ENCODE peak calls at places on chromosomes 2 and 18, in ten cellular contexts. G is IMR-90, H is sigmoid colon, Y is K562, R is Peyer's patch, D is right lobe of liver, M is adrenal gland, W is prostate gland, N is tibial nerve, E is uterus. K is an unnamed sample. For H3K27me3, the result is how much of the 10 kb centered on the place peaks cover.

GRCh38 chr2:95323347-95324155 is 26.4 kb downstream of the KCNIP3 start:
- DNase-seq in H (no peak), W (no peak), M (no peak), R (no peak), E (no peak), Y (peak), G (no peak), N (no peak), D (no peak), K (no peak)

GRCh38 chr2:134231965-134232340 is 21.9 kb upstream of the MGAT5 start:
- DNase-seq in N (no peak), D (no peak), M (no peak), W (no peak), R (no peak), Y (no peak), H (no peak), E (no peak), G (peak), K (no peak)

GRCh38 chr2:53768233-53768542 is 584 bp downstream of the CHAC2 start:
- DNase-seq in D (no peak), H (no peak), R (no peak), M (no peak), Y (no peak), N (no peak), G (no peak), W (peak), E (no peak), K (no peak)

GRCh38 chr18:24063121-24063731 is 48.7 kb downstream of the TTC39C start:
- DNase-seq in N (no peak), H (no peak), Y (no peak), D (no peak), M (no peak), G (peak), R (no peak), W (no peak), E (no peak), K (no peak)

GRCh38 chr2:85853499-85854165 is 35.2 kb downstream of the ST3GAL5 start:
- DNase-seq in D (no peak), N (no peak), W (no peak), M (peak), E (no peak), H (no peak), G (no peak), R (no peak), Y (no peak), K (no peak)

GRCh38 chr2:109136542-109136941 is 7.5 kb downstream of the SH3RF3 start:
- DNase-seq in R (no peak), W (no peak), M (peak), H (no peak), D (no peak), Y (no peak), G (no peak), N (no peak), E (no peak), K (no peak)

GRCh38 chr18:35084494-35085449 is 43.6 kb downstream of the MAPRE2 start:
- DNase-seq in E (no peak), H (no peak), W (no peak), G (no peak), M (no peak), R (no peak), Y (no peak), D (no peak), N (no peak), K (no peak)

GRCh38 chr2:62586981-62587380 is 81.0 kb upstream of the TMEM17 start:
- DNase-seq in M (no peak), N (no peak), W (no peak), E (no peak), D (no peak), H (no peak), G (peak), Y (no peak), R (no peak), K (no peak)

GRCh38 chr18:5057348-5058012 is 139.6 kb downstream of the AKAIN1 start:
- DNase-seq in R (no peak), H (peak), N (peak), Y (peak), D (peak), M (peak), W (no peak), E (no peak), G (peak), K (no peak)

GRCh38 chr2:60551241-60552095 is 2.0 kb downstream of the BCL11A start:
- DNase-seq in E (no peak), G (no peak), Y (no peak), W (peak), R (peak), H (peak), D (peak), M (peak), N (no peak), K (peak)

GRCh38 chr2:189818249-189819038 is 34.2 kb downstream of the PMS1 start:
- DNase-seq in H (no peak), R (no peak), D (no peak), Y (no peak), W (no peak), E (no peak), N (no peak), G (no peak), M (no peak), K (no peak)

GRCh38 chr2:191690327-191690726 is 12.4 kb downstream of the NABP1 start:
- DNase-seq in G (no peak), R (no peak), N (no peak), D (no peak), W (no peak), E (no peak), Y (no peak), M (no peak), H (no peak), K (no peak)

GRCh38 chr2:15783489-15783888 is 156.9 kb upstream of the MYCN start:
- DNase-seq in N (no peak), R (no peak), W (no peak), M (no peak), H (no peak), G (no peak), E (no peak), D (no peak), Y (no peak), K (peak)

GRCh38 chr2:205858781-205859478 is 176.6 kb downstream of the NRP2 start:
- DNase-seq in M (no peak), W (no peak), R (peak), D (no peak), E (peak), H (peak), Y (no peak), G (peak), N (peak), K (no peak)

GRCh38 chr2:237616373-237617304 is 10.7 kb upstream of the LRRFIP1 start:
- DNase-seq in W (no peak), M (no peak), G (peak), Y (no peak), D (no peak), H (no peak), N (no peak), R (no peak), E (no peak), K (no peak)

GRCh38 chr18:3595282-3596273 is 145.6 kb downstream of the TGIF1 start:
- DNase-seq in N (no peak), Y (no peak), W (peak), G (peak), E (peak), R (no peak), D (no peak), H (peak), M (peak), K (no peak)

GRCh38 chr2:55165567-55165966 is 66.5 kb downstream of the CLHC1 start:
- DNase-seq in N (no peak), R (no peak), W (no peak), D (no peak), E (no peak), M (no peak), H (no peak), G (peak), Y (no peak), K (no peak)

GRCh38 chr2:6824962-6825361 is 40.7 kb downstream of the CMPK2 start:
- DNase-seq in E (peak), R (no peak), M (no peak), H (peak), N (no peak), Y (no peak), W (no peak), D (no peak), G (peak), K (no peak)

GRCh38 chr18:49175071-49175470 is 224.3 kb upstream of the SMAD7 start:
- DNase-seq in E (no peak), R (no peak), Y (no peak), N (no peak), G (no peak), W (no peak), D (no peak), H (no peak), M (no peak), K (no peak)

GRCh38 chr2:234290671-234291070 is 206.2 kb downstream of the ARL4C start:
- DNase-seq in G (no peak), D (no peak), R (no peak), W (no peak), Y (no peak), M (peak), H (peak), N (no peak), E (no peak), K (peak)

DNA sequence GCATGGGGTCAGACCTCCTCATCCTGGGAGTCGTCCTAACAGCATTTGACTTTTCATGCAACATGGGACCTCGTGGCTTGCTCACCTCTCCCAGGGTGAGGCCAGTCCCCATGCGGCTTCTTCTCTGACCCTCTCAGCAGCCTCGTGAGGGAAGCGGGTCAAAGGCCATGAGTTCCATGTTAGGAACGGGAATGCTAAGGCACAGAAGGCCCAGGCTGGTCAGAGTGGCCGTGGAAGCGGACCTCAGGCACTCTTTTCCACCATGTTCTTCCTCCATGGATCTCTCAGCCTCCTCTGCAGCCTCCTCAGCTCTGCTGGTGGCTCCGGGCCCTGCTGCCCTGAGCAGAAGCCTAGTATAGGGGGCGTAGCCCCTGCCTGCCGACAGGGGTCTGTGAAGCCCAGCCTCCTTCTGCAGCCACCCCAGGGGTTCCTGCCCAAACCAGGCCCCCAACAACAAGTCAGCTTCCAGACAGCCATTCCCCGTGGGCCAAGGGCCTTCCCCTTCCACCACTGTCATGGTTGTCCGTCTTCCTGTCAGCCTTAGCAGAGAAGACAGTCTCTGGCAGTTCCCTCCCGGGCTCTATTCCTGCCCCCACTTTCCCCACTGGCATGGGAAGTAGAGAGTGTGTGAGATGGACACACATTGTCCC is 60.0 kb upstream of the OTOF start:
- DNase-seq in N (no peak), E (no peak), G (no peak), M (no peak), R (peak), Y (no peak), H (peak), D (no peak), W (no peak), K (peak)
- H3K27me3 ChIP-seq in N (under half), E (under half), G (under half), M (under half), R (under half), Y (under half), H (under half), D (under half), W (under half), K (under half)

DNA sequence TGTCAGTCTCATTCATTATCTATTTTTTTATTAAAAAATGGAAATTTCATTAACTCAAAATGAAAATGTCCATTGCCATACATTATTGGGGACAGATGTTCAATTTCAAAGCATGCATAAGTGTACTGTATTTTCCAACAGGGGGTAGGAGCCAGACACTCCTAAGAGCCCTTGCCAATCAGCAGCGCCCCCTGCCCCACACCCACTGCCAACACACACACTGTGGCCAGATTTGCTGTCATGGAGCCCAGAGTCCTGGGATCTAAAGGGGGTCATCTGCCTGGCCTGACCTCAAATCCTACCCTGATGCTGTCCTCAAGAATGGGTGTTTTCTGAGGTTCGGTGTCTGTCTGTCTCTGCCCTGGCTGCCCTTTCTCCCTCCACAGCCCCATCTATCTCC is 162.2 kb upstream of the TWIST2 start:
- DNase-seq in G (no peak), W (no peak), D (no peak), N (no peak), H (no peak), R (no peak), Y (no peak), M (no peak), E (no peak), K (no peak)
- TF ChIP-seq CTCF in G (no peak), W (no peak), D (no peak), N (no peak), H (no peak), R (no peak), Y (no peak), M (no peak), E (no peak), K (no peak)

GRCh38 chr2:200812122-200813022 is 662 bp downstream of the BZW1 start:
- DNase-seq in N (peak), D (peak), G (peak), E (peak), H (peak), R (peak), W (peak), Y (peak), M (peak), K (peak)
- TF ChIP-seq POLR2A in N (no peak), D (no peak), G (no peak), E (no peak), H (no peak), R (no peak), W (peak), Y (no peak), M (peak), K (no peak)

DNA sequence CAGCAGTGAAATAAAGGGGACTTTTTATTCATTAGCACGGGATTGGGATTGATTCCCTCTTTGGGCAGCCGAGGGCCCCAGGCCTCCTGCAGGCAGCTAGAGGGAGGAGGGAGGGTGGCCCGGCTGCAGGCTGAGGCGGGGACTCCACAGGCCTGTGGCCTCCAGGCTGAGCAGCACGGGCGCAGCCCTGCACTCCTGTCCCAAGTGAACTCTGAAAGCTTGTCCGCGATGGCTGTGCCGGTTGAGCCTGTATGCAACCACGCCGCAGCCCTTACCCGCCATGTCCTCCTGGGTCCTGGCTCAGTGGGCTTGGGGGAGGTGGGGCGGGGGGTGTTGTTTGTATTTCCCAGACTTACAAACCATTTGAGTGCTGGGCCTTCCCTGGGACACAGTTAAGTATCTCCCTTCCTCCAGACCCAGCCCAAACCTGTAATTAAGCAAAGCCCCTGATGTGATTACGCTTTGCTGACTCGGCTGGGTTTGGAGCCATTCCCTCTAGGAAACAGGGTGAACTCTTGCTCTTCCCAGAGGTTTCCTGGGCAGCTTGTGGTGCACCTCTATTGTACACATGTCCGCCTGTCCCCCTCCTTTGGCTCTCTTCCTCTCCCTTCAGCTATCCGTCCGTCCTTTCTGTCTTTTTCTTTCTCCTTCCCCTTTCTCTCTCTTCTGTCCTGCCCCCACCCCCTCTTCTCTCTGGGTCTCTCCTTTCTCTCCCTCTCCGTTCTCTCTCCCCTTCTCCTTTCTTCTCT is 5.3 kb downstream of the GLI2 start:
- DNase-seq in E (no peak), D (no peak), R (no peak), W (no peak), G (peak), Y (no peak), H (no peak), N (no peak), M (peak), K (peak)
- H3K27me3 ChIP-seq in E (under half), D (under half), R (under half), W (under half), G (under half), Y (half or more), H (under half), N (under half), M (under half), K (half or more)

GRCh38 chr18:9831046-9831722 is 54.6 kb upstream of the TXNDC2 start:
- DNase-seq in H (no peak), M (peak), N (no peak), G (no peak), D (no peak), R (no peak), Y (peak), E (no peak), W (peak), K (no peak)
- TF ChIP-seq CTCF in H (no peak), M (no peak), N (no peak), G (no peak), D (no peak), R (peak), Y (peak), E (no peak), W (no peak), K (no peak)